ENCODE peak calls at places on chromosomes 3 and 15, in four cellular contexts. Y is PC-3, R is neuronal stem cell, T is Karpas-422. I is an unnamed sample.

GRCh38 chr15:94840794-94841587 is 609.6 kb downstream of the MCTP2 start:
- DNase-seq in R (no peak), Y (no peak), T (no peak), I (no peak)

GRCh38 chr3:62672270-62672987 is 202.8 kb downstream of the CADPS start:
- DNase-seq in Y (no peak), T (peak), R (no peak), I (no peak)

GRCh38 chr3:151226088-151226563 is 23.1 kb upstream of the GPR171 start:
- DNase-seq in R (no peak), Y (peak), T (no peak), I (no peak)

GRCh38 chr3:148079370-148079769 is 618.3 kb upstream of the AGTR1 start:
- DNase-seq in Y (no peak), T (no peak), R (no peak), I (no peak)

GRCh38 chr15:24054547-24055245 is 367.6 kb upstream of the NDN start:
- DNase-seq in R (no peak), Y (no peak), T (no peak), I (no peak)

GRCh38 chr3:112685435-112685834 is 44.5 kb upstream of the CCDC80 start:
- DNase-seq in R (no peak), Y (peak), T (no peak), I (no peak)

GRCh38 chr15:68224546-68225250 is 4.8 kb downstream of the CLN6 start:
- DNase-seq in R (no peak), T (peak), Y (no peak), I (no peak)

GRCh38 chr3:124883766-124884473 is 3.2 kb downstream of the ITGB5 start:
- DNase-seq in T (no peak), R (peak), Y (peak), I (no peak)

GRCh38 chr3:63763156-63763555 is 55.9 kb upstream of the C3orf49 start:
- DNase-seq in Y (no peak), R (no peak), T (no peak), I (no peak)

GRCh38 chr15:40871749-40872617 is 2.1 kb downstream of the RHOV start:
- DNase-seq in Y (peak), R (no peak), T (peak), I (no peak)

GRCh38 chr15:70852501-70853269 is 1.3 kb downstream of the LARP6 start:
- DNase-seq in Y (peak), R (no peak), T (no peak), I (no peak)

GRCh38 chr3:33419948-33420347 is 20.3 kb downstream of the UBP1 start:
- DNase-seq in T (no peak), R (no peak), Y (no peak), I (no peak)

GRCh38 chr3:164401923-164402322 is 676.4 kb downstream of the SI start:
- DNase-seq in Y (no peak), T (no peak), R (no peak), I (no peak)

GRCh38 chr3:127217594-127218456 is 24.9 kb downstream of the PRR23E start:
- DNase-seq in Y (peak), R (no peak), T (no peak), I (no peak)

GRCh38 chr15:63551400-63551799 is 45.8 kb upstream of the FBXL22 start:
- DNase-seq in Y (peak), T (no peak), R (no peak), I (no peak)

GRCh38 chr3:126259411-126260391 is 79.3 kb upstream of the ALDH1L1 start:
- DNase-seq in T (peak), Y (peak), R (no peak), I (no peak)

GRCh38 chr15:28890711-28891495 is 5.1 kb downstream of the APBA2 start:
- DNase-seq in R (no peak), T (peak), Y (no peak), I (no peak)

GRCh38 chr3:104069114-104069513 is 1297.6 kb upstream of the ALCAM start:
- DNase-seq in R (no peak), Y (peak), T (no peak), I (no peak)

GRCh38 chr3:194285024-194285858 is 65.9 kb downstream of the CPN2 start:
- DNase-seq in Y (peak), R (no peak), T (no peak), I (no peak)

GRCh38 chr3:2516762-2517441 is 418.2 kb downstream of the CNTN4 start:
- DNase-seq in T (no peak), Y (no peak), R (no peak), I (no peak)

GRCh38 chr3:14118400-14119165 is 6.1 kb downstream of the CHCHD4 start:
- DNase-seq in T (no peak), R (no peak), Y (peak), I (peak)

GRCh38 chr3:113104746-113105479 is 106.4 kb upstream of the BOC start:
- DNase-seq in T (no peak), Y (no peak), R (no peak), I (no peak)

GRCh38 chr15:36810656-36811449 is 231.4 kb downstream of the CDIN1 start:
- DNase-seq in T (peak), Y (peak), R (no peak), I (no peak)

GRCh38 chr15:74497584-74497983 is 36.6 kb upstream of the UBL7 start:
- DNase-seq in T (no peak), Y (peak), R (no peak), I (no peak)

GRCh38 chr15:100116416-100117190 is 225.2 kb downstream of the ADAMTS17 start:
- DNase-seq in T (no peak), Y (no peak), R (no peak), I (no peak)

GRCh38 chr3:16536344-16536663 is 22.8 kb upstream of the RFTN1 start:
- DNase-seq in Y (no peak), R (no peak), T (no peak), I (no peak)

GRCh38 chr3:69086133-69086722 is 1.5 kb downstream of the ARL6IP5 start:
- DNase-seq in R (no peak), Y (peak), T (peak), I (peak)

GRCh38 chr3:35944915-35945710 is 305.8 kb downstream of the ARPP21 start:
- DNase-seq in T (no peak), Y (peak), R (no peak), I (no peak)

GRCh38 chr3:58487140-58487886 is 4.6 kb upstream of the KCTD6 start:
- DNase-seq in R (no peak), Y (peak), T (no peak), I (no peak)

GRCh38 chr3:13887746-13888300 is 8.0 kb upstream of the WNT7A start:
- DNase-seq in R (no peak), Y (no peak), T (no peak), I (no peak)

GRCh38 chr15:83999396-84000120 is 236.0 kb upstream of the GOLGA6L4 start:
- DNase-seq in T (no peak), R (no peak), Y (peak), I (peak)

GRCh38 chr15:97972366-97972765 is 11.9 kb downstream of the ARRDC4 start:
- DNase-seq in T (no peak), Y (no peak), R (no peak), I (no peak)

GRCh38 chr3:17640466-17640865 is 102.0 kb downstream of the TBC1D5 start:
- DNase-seq in R (no peak), Y (peak), T (no peak), I (no peak)

GRCh38 chr3:156763931-156764720 is 62.0 kb upstream of the LEKR1 start:
- DNase-seq in R (no peak), T (no peak), Y (no peak), I (peak)

GRCh38 chr3:95399580-95399979 is 1336.7 kb downstream of the NSUN3 start:
- DNase-seq in T (no peak), Y (peak), R (no peak), I (no peak)

GRCh38 chr3:196931157-196931556 is 11.2 kb downstream of the NCBP2 start:
- DNase-seq in R (no peak), Y (no peak), T (peak), I (no peak)

GRCh38 chr3:66396161-66396760 is 104.6 kb downstream of the LRIG1 start:
- DNase-seq in Y (no peak), R (no peak), T (no peak), I (no peak)

GRCh38 chr15:60372756-60373155 is 25.0 kb downstream of the ANXA2 start:
- DNase-seq in Y (peak), T (no peak), R (no peak), I (no peak)

GRCh38 chr15:60374209-60374608 is 23.6 kb downstream of the ANXA2 start:
- DNase-seq in R (no peak), Y (no peak), T (no peak), I (no peak)

GRCh38 chr15:60372223-60372622 is 25.6 kb downstream of the ANXA2 start:
- DNase-seq in T (no peak), R (no peak), Y (no peak), I (no peak)

GRCh38 chr15:60373745-60374144 is 24.0 kb downstream of the ANXA2 start:
- DNase-seq in R (no peak), T (no peak), Y (no peak), I (no peak)

GRCh38 chr15:60373327-60373726 is 24.5 kb downstream of the ANXA2 start:
- DNase-seq in T (no peak), Y (no peak), R (no peak), I (no peak)
- H3K9ac ChIP-seq in T (no peak), Y (peak), R (no peak), I (no peak)

GRCh38 chr15:49622561-49622960 is 1.7 kb downstream of the DTWD1 start:
- DNase-seq in R (no peak), T (no peak), Y (no peak), I (no peak)
- H3K9ac ChIP-seq in R (no peak), T (no peak), Y (no peak), I (no peak)

GRCh38 chr3:46958469-46959168 is 17.9 kb downstream of the CCDC12 start:
- DNase-seq in R (no peak), Y (no peak), T (no peak), I (no peak)
- H3K9ac ChIP-seq in R (no peak), Y (no peak), T (peak), I (no peak)

GRCh38 chr3:101729586-101729985 is 5.2 kb downstream of the CEP97 start:
- DNase-seq in R (no peak), T (peak), Y (no peak), I (no peak)
- H3K9ac ChIP-seq in R (no peak), T (no peak), Y (no peak), I (no peak)

GRCh38 chr3:135012101-135012500 is 217.0 kb downstream of the EPHB1 start:
- DNase-seq in Y (no peak), R (no peak), T (no peak), I (no peak)
- H3K9ac ChIP-seq in Y (no peak), R (no peak), T (no peak), I (no peak)